ENCODE peak calls at places on chromosomes 5 and 9, in ten cellular contexts. One of them, this sample, is unnamed.
A peak's percentile ranks its signal among the peaks of the same experiment; 100 is the strongest.

GRCh38 chr5:157563373-157564148 is 12.0 kb downstream of the ADAM19 start:
- DNase-seq in fibroblast of the aortic adventitia: peak; percentile 98
- DNase-seq in WTC11: no peak
- DNase-seq in tibial artery: peak; percentile 31
- DNase-seq in endodermal cell: peak; percentile 32
- DNase-seq in A673: no peak
- DNase-seq in Panc1: no peak
- DNase-seq in psoas muscle: peak; percentile 41
- DNase-seq in cardiac muscle cell: no peak
- DNase-seq in AG04450: no peak
- DNase-seq in this sample: no peak

GRCh38 chr9:137313326-137313920 is 11.4 kb upstream of the NRARP start:
- DNase-seq in fibroblast of the aortic adventitia: no peak
- DNase-seq in WTC11: no peak
- DNase-seq in tibial artery: no peak
- DNase-seq in endodermal cell: peak; percentile 53
- DNase-seq in A673: no peak
- DNase-seq in Panc1: no peak
- DNase-seq in psoas muscle: no peak
- DNase-seq in cardiac muscle cell: no peak
- DNase-seq in AG04450: no peak
- DNase-seq in this sample: no peak

GRCh38 chr5:118863345-118863744 is 125.0 kb downstream of the DTWD2 start:
- DNase-seq in fibroblast of the aortic adventitia: peak; percentile 26
- DNase-seq in WTC11: no peak
- DNase-seq in tibial artery: no peak
- DNase-seq in endodermal cell: no peak
- DNase-seq in A673: no peak
- DNase-seq in Panc1: no peak
- DNase-seq in psoas muscle: no peak
- DNase-seq in cardiac muscle cell: no peak
- DNase-seq in AG04450: no peak
- DNase-seq in this sample: no peak

GRCh38 chr9:86990276-86990675 is 43.0 kb upstream of the GAS1 start:
- DNase-seq in fibroblast of the aortic adventitia: peak; percentile 66
- DNase-seq in WTC11: no peak
- DNase-seq in tibial artery: no peak
- DNase-seq in endodermal cell: no peak
- DNase-seq in A673: no peak
- DNase-seq in Panc1: no peak
- DNase-seq in psoas muscle: no peak
- DNase-seq in cardiac muscle cell: no peak
- DNase-seq in AG04450: no peak
- DNase-seq in this sample: no peak

GRCh38 chr5:9431496-9432258 is 114.2 kb downstream of the SEMA5A start:
- DNase-seq in fibroblast of the aortic adventitia: peak; percentile 53
- DNase-seq in WTC11: no peak
- DNase-seq in tibial artery: no peak
- DNase-seq in endodermal cell: no peak
- DNase-seq in A673: no peak
- DNase-seq in Panc1: no peak
- DNase-seq in psoas muscle: no peak
- DNase-seq in cardiac muscle cell: peak; percentile 30
- DNase-seq in AG04450: no peak
- DNase-seq in this sample: no peak

GRCh38 chr5:94505327-94506080 is 112.9 kb downstream of the KIAA0825 start:
- DNase-seq in fibroblast of the aortic adventitia: no peak
- DNase-seq in WTC11: no peak
- DNase-seq in tibial artery: no peak
- DNase-seq in endodermal cell: no peak
- DNase-seq in A673: no peak
- DNase-seq in Panc1: no peak
- DNase-seq in psoas muscle: no peak
- DNase-seq in cardiac muscle cell: no peak
- DNase-seq in AG04450: no peak
- DNase-seq in this sample: no peak

GRCh38 chr5:127439544-127440096 is 77.8 kb upstream of the PRRC1 start:
- DNase-seq in fibroblast of the aortic adventitia: no peak
- DNase-seq in WTC11: no peak
- DNase-seq in tibial artery: no peak
- DNase-seq in endodermal cell: no peak
- DNase-seq in A673: no peak
- DNase-seq in Panc1: no peak
- DNase-seq in psoas muscle: no peak
- DNase-seq in cardiac muscle cell: no peak
- DNase-seq in AG04450: no peak
- DNase-seq in this sample: no peak

GRCh38 chr5:159510282-159510681 is 180.0 kb upstream of the IL12B start:
- DNase-seq in fibroblast of the aortic adventitia: peak; percentile 46
- DNase-seq in WTC11: peak; percentile 80
- DNase-seq in tibial artery: peak; percentile 69
- DNase-seq in endodermal cell: peak; percentile 96
- DNase-seq in A673: no peak
- DNase-seq in Panc1: no peak
- DNase-seq in psoas muscle: peak; percentile 64
- DNase-seq in cardiac muscle cell: peak; percentile 96
- DNase-seq in AG04450: peak; percentile 61
- DNase-seq in this sample: no peak

GRCh38 chr9:24672336-24672735 is 126.6 kb upstream of the IZUMO3 start:
- DNase-seq in fibroblast of the aortic adventitia: no peak
- DNase-seq in WTC11: no peak
- DNase-seq in tibial artery: no peak
- DNase-seq in endodermal cell: no peak
- DNase-seq in A673: no peak
- DNase-seq in Panc1: no peak
- DNase-seq in psoas muscle: no peak
- DNase-seq in cardiac muscle cell: no peak
- DNase-seq in AG04450: no peak
- DNase-seq in this sample: no peak

GRCh38 chr9:112890106-112891081 is at the start of gene SLC46A2:
- DNase-seq in fibroblast of the aortic adventitia: no peak
- DNase-seq in WTC11: peak; percentile 45
- DNase-seq in tibial artery: no peak
- DNase-seq in endodermal cell: peak; percentile 80
- DNase-seq in A673: peak; percentile 5
- DNase-seq in Panc1: no peak
- DNase-seq in psoas muscle: peak; percentile 27
- DNase-seq in cardiac muscle cell: peak; percentile 45
- DNase-seq in AG04450: no peak
- DNase-seq in this sample: no peak

GRCh38 chr9:94017939-94018531 is 62.9 kb upstream of the BARX1 start:
- DNase-seq in fibroblast of the aortic adventitia: peak; percentile 82
- DNase-seq in WTC11: no peak
- DNase-seq in tibial artery: no peak
- DNase-seq in endodermal cell: no peak
- DNase-seq in A673: no peak
- DNase-seq in Panc1: no peak
- DNase-seq in psoas muscle: no peak
- DNase-seq in cardiac muscle cell: no peak
- DNase-seq in AG04450: no peak
- DNase-seq in this sample: no peak

GRCh38 chr5:134577022-134577795 is 51.7 kb downstream of the JADE2 start:
- DNase-seq in fibroblast of the aortic adventitia: peak; percentile 68
- DNase-seq in WTC11: no peak
- DNase-seq in tibial artery: no peak
- DNase-seq in endodermal cell: no peak
- DNase-seq in A673: no peak
- DNase-seq in Panc1: no peak
- DNase-seq in psoas muscle: no peak
- DNase-seq in cardiac muscle cell: no peak
- DNase-seq in AG04450: no peak
- DNase-seq in this sample: no peak

GRCh38 chr9:5231212-5231611 is at the start of gene INSL4:
- DNase-seq in fibroblast of the aortic adventitia: no peak
- DNase-seq in WTC11: no peak
- DNase-seq in tibial artery: no peak
- DNase-seq in endodermal cell: no peak
- DNase-seq in A673: no peak
- DNase-seq in Panc1: no peak
- DNase-seq in psoas muscle: no peak
- DNase-seq in cardiac muscle cell: no peak
- DNase-seq in AG04450: no peak
- DNase-seq in this sample: no peak

GRCh38 chr5:174951151-174951780 is 226.9 kb downstream of the MSX2 start:
- DNase-seq in fibroblast of the aortic adventitia: peak; percentile 80
- DNase-seq in WTC11: peak; percentile 66
- DNase-seq in tibial artery: no peak
- DNase-seq in endodermal cell: peak; percentile 89
- DNase-seq in A673: peak; percentile 79
- DNase-seq in Panc1: peak; percentile 72
- DNase-seq in psoas muscle: peak; percentile 18
- DNase-seq in cardiac muscle cell: peak; percentile 88
- DNase-seq in AG04450: peak; percentile 67
- DNase-seq in this sample: peak; percentile 32

GRCh38 chr5:73114029-73114688 is 6.2 kb upstream of the TMEM171 start:
- DNase-seq in fibroblast of the aortic adventitia: no peak
- DNase-seq in WTC11: no peak
- DNase-seq in tibial artery: no peak
- DNase-seq in endodermal cell: no peak
- DNase-seq in A673: no peak
- DNase-seq in Panc1: no peak
- DNase-seq in psoas muscle: no peak
- DNase-seq in cardiac muscle cell: no peak
- DNase-seq in AG04450: no peak
- DNase-seq in this sample: no peak

GRCh38 chr5:73117088-73117755 is 3.2 kb upstream of the TMEM171 start:
- DNase-seq in fibroblast of the aortic adventitia: no peak
- DNase-seq in WTC11: no peak
- DNase-seq in tibial artery: no peak
- DNase-seq in endodermal cell: no peak
- DNase-seq in A673: no peak
- DNase-seq in Panc1: no peak
- DNase-seq in psoas muscle: no peak
- DNase-seq in cardiac muscle cell: no peak
- DNase-seq in AG04450: no peak
- DNase-seq in this sample: no peak

GRCh38 chr5:73116506-73116905 is 3.9 kb upstream of the TMEM171 start:
- DNase-seq in fibroblast of the aortic adventitia: no peak
- DNase-seq in WTC11: no peak
- DNase-seq in tibial artery: no peak
- DNase-seq in endodermal cell: no peak
- DNase-seq in A673: no peak
- DNase-seq in Panc1: no peak
- DNase-seq in psoas muscle: no peak
- DNase-seq in cardiac muscle cell: no peak
- DNase-seq in AG04450: no peak
- DNase-seq in this sample: no peak

GRCh38 chr5:73118331-73119011 is 1.9 kb upstream of the TMEM171 start:
- DNase-seq in fibroblast of the aortic adventitia: no peak
- DNase-seq in WTC11: no peak
- DNase-seq in tibial artery: no peak
- DNase-seq in endodermal cell: no peak
- DNase-seq in A673: no peak
- DNase-seq in Panc1: no peak
- DNase-seq in psoas muscle: no peak
- DNase-seq in cardiac muscle cell: no peak
- DNase-seq in AG04450: no peak
- DNase-seq in this sample: no peak

GRCh38 chr5:73115399-73116051 is 4.8 kb upstream of the TMEM171 start:
- DNase-seq in fibroblast of the aortic adventitia: peak; percentile 81
- DNase-seq in WTC11: no peak
- DNase-seq in tibial artery: no peak
- DNase-seq in endodermal cell: no peak
- DNase-seq in A673: no peak
- DNase-seq in Panc1: no peak
- DNase-seq in psoas muscle: no peak
- DNase-seq in cardiac muscle cell: no peak
- DNase-seq in AG04450: peak; percentile 93
- DNase-seq in this sample: no peak
- TF ChIP-seq CTCF in fibroblast of the aortic adventitia: no peak
- TF ChIP-seq CTCF in WTC11: no peak
- TF ChIP-seq CTCF in tibial artery: no peak
- TF ChIP-seq CTCF in endodermal cell: no peak
- TF ChIP-seq CTCF in A673: no peak
- TF ChIP-seq CTCF in Panc1: no peak
- TF ChIP-seq CTCF in psoas muscle: no peak
- TF ChIP-seq CTCF in cardiac muscle cell: no peak
- TF ChIP-seq CTCF in AG04450: no peak
- TF ChIP-seq CTCF in this sample: no peak

DNA sequence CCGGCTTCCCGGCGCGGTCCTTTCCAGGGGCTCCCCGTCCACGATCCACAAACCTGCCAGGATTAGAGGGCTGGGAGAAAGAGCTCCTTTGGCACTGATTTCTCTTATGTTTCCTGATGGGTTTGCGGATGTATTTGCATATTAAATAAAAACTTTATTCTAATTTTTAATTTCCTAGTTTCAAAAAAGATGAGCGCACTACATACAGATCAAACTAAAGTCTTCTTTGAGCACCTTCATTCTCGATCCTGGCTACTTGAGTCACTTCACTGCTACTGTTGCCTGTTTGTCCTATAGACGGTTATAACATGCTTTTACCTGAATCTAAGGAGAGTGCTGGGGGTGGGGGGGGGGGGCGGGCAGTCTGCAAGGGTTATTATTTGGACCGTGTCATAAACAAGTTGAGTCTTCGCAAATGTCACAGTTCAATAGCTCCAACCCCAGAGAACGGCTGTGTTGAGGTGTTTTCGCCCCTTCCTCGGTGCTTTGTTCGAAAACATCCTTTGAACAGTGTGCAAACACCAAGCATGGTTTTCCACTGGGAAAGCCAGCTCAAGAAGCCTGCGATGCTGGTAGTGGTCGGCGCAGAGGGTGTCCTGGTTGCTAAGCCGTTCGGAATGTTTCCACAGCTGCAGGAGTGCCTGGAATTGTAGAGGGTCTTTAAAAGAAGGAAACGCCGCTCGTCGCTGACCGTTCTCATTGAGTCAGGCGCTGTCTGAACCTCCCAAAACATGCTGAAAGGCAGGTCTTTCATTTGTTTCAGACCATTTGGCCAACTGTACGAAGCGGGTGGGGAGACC is 1.1 kb upstream of the STK10 start:
- DNase-seq in fibroblast of the aortic adventitia: no peak
- DNase-seq in WTC11: peak; percentile 55
- DNase-seq in tibial artery: no peak
- DNase-seq in endodermal cell: peak; percentile 88
- DNase-seq in A673: no peak
- DNase-seq in Panc1: no peak
- DNase-seq in psoas muscle: no peak
- DNase-seq in cardiac muscle cell: peak; percentile 48
- DNase-seq in AG04450: no peak
- DNase-seq in this sample: no peak
- TF ChIP-seq CTCF in fibroblast of the aortic adventitia: no peak
- TF ChIP-seq CTCF in WTC11: no peak
- TF ChIP-seq CTCF in tibial artery: no peak
- TF ChIP-seq CTCF in endodermal cell: no peak
- TF ChIP-seq CTCF in A673: peak; percentile 2
- TF ChIP-seq CTCF in Panc1: no peak
- TF ChIP-seq CTCF in psoas muscle: no peak
- TF ChIP-seq CTCF in cardiac muscle cell: no peak
- TF ChIP-seq CTCF in AG04450: no peak
- TF ChIP-seq CTCF in this sample: no peak

GRCh38 chr5:1057485-1057825 is 48.9 kb downstream of the NKD2 start:
- DNase-seq in fibroblast of the aortic adventitia: no peak
- DNase-seq in WTC11: no peak
- DNase-seq in tibial artery: no peak
- DNase-seq in endodermal cell: no peak
- DNase-seq in A673: no peak
- DNase-seq in Panc1: no peak
- DNase-seq in psoas muscle: peak; percentile 10
- DNase-seq in cardiac muscle cell: no peak
- DNase-seq in AG04450: no peak
- DNase-seq in this sample: no peak
- TF ChIP-seq CTCF in fibroblast of the aortic adventitia: no peak
- TF ChIP-seq CTCF in WTC11: no peak
- TF ChIP-seq CTCF in tibial artery: no peak
- TF ChIP-seq CTCF in endodermal cell: no peak
- TF ChIP-seq CTCF in A673: no peak
- TF ChIP-seq CTCF in Panc1: no peak
- TF ChIP-seq CTCF in psoas muscle: no peak
- TF ChIP-seq CTCF in cardiac muscle cell: no peak
- TF ChIP-seq CTCF in AG04450: no peak
- TF ChIP-seq CTCF in this sample: no peak

GRCh38 chr9:100287186-100287585 is 65.6 kb downstream of the TEX10 start:
- DNase-seq in fibroblast of the aortic adventitia: no peak
- DNase-seq in WTC11: no peak
- DNase-seq in tibial artery: no peak
- DNase-seq in endodermal cell: no peak
- DNase-seq in A673: no peak
- DNase-seq in Panc1: no peak
- DNase-seq in psoas muscle: no peak
- DNase-seq in cardiac muscle cell: no peak
- DNase-seq in AG04450: no peak
- DNase-seq in this sample: no peak
- TF ChIP-seq CTCF in fibroblast of the aortic adventitia: no peak
- TF ChIP-seq CTCF in WTC11: no peak
- TF ChIP-seq CTCF in tibial artery: no peak
- TF ChIP-seq CTCF in endodermal cell: no peak
- TF ChIP-seq CTCF in A673: no peak
- TF ChIP-seq CTCF in Panc1: no peak
- TF ChIP-seq CTCF in psoas muscle: no peak
- TF ChIP-seq CTCF in cardiac muscle cell: no peak
- TF ChIP-seq CTCF in AG04450: no peak
- TF ChIP-seq CTCF in this sample: no peak